ENCODE peak calls at places on chromosomes 1 and 21, in four cellular contexts. P is CD4-positive, CD25-positive, alpha-beta regulatory T cell; D is left lung; J is psoas muscle. X is an unnamed sample. For H3K36me3, the result is how much of the 10 kb centered on the place peaks cover.

GRCh38 chr21:25811186-25811585 is 76.4 kb downstream of the GABPA start:
- DNase-seq in D (no peak), J (no peak), P (no peak), X (no peak)

GRCh38 chr1:56537660-56538059 is 41.7 kb downstream of the PLPP3 start:
- DNase-seq in J (no peak), D (no peak), P (no peak), X (no peak)

GRCh38 chr1:7539772-7540175 is 231.3 kb upstream of the VAMP3 start:
- DNase-seq in D (peak), J (peak), P (no peak), X (peak)

GRCh38 chr1:168717906-168718891 is 10.8 kb downstream of the DPT start:
- DNase-seq in P (no peak), D (no peak), J (no peak), X (no peak)

GRCh38 chr21:37193676-37194075 is 73.5 kb downstream of the VPS26C start:
- DNase-seq in P (no peak), J (no peak), D (no peak), X (no peak)

GRCh38 chr1:9286556-9286955 is 6.1 kb upstream of the SPSB1 start:
- DNase-seq in P (no peak), J (peak), D (no peak), X (no peak)

GRCh38 chr21:42654179-42654912 is 925 bp downstream of the PDE9A start:
- DNase-seq in D (peak), P (peak), J (peak), X (no peak)

GRCh38 chr1:91613594-91613993 is 112.9 kb downstream of the CDC7 start:
- DNase-seq in D (no peak), J (no peak), P (no peak), X (no peak)

GRCh38 chr1:200867018-200867811 is 5.6 kb upstream of the GPR25 start:
- DNase-seq in D (no peak), J (no peak), P (no peak), X (no peak)

GRCh38 chr1:212774584-212774983 is 17.0 kb downstream of the NSL1 start:
- DNase-seq in P (no peak), D (no peak), J (no peak), X (no peak)

GRCh38 chr1:174892016-174892415 is 107.7 kb upstream of the CACYBP start:
- DNase-seq in P (no peak), D (peak), J (peak), X (no peak)

GRCh38 chr1:178665579-178665978 is 59.5 kb upstream of the RALGPS2 start:
- DNase-seq in P (no peak), J (no peak), D (no peak), X (no peak)

GRCh38 chr1:36156329-36157114 is 562 bp downstream of the MAP7D1 start:
- DNase-seq in P (peak), D (peak), J (peak), X (peak)

GRCh38 chr1:115499253-115499652 is 142.5 kb upstream of the VANGL1 start:
- DNase-seq in J (no peak), D (no peak), P (no peak), X (no peak)

GRCh38 chr1:228095161-228095560 is 8.0 kb downstream of the C1orf35 start:
- DNase-seq in D (no peak), P (no peak), J (peak), X (no peak)

GRCh38 chr21:35050348-35051286 is 1.5 kb upstream of the RUNX1 start:
- DNase-seq in P (no peak), D (no peak), J (no peak), X (peak)

GRCh38 chr1:25620211-25620610 is 3.6 kb downstream of the MAN1C1 start:
- DNase-seq in J (no peak), P (no peak), D (no peak), X (no peak)

GRCh38 chr1:88998716-88999115 is 6.3 kb upstream of the KYAT3 start:
- DNase-seq in P (peak), J (no peak), D (no peak), X (peak)

GRCh38 chr1:58815680-58816071 is 31.8 kb upstream of the JUN start:
- DNase-seq in P (no peak), D (no peak), J (no peak), X (peak)

GRCh38 chr1:11757047-11757446 is 4.9 kb upstream of the C1orf167 start:
- DNase-seq in D (no peak), J (no peak), P (no peak), X (no peak)

GRCh38 chr21:36976882-36977651 is 10.6 kb upstream of the HLCS start:
- DNase-seq in P (peak), J (no peak), D (no peak), X (peak)

GRCh38 chr1:65149391-65149729 is 1.4 kb downstream of the AK4 start:
- DNase-seq in P (no peak), J (no peak), D (no peak), X (no peak)

GRCh38 chr1:33436557-33437296 is 5.8 kb upstream of the PHC2 start:
- DNase-seq in P (no peak), J (no peak), D (no peak), X (no peak)

GRCh38 chr1:234238060-234238459 is 135.2 kb upstream of the COA6 start:
- DNase-seq in D (no peak), J (no peak), P (no peak), X (no peak)
- H3K36me3 ChIP-seq in D (under half), J (under half), P (under half), X (under half)

GRCh38 chr1:37161171-37161570 is 126.9 kb upstream of the GRIK3 start:
- DNase-seq in D (no peak), J (no peak), P (no peak), X (no peak)

GRCh38 chr1:37157634-37158033 is 123.3 kb upstream of the GRIK3 start:
- DNase-seq in P (no peak), J (peak), D (no peak), X (no peak)

GRCh38 chr1:37156646-37157045 is 122.3 kb upstream of the GRIK3 start:
- DNase-seq in J (no peak), P (no peak), D (no peak), X (peak)

GRCh38 chr1:37158113-37158749 is 123.9 kb upstream of the GRIK3 start:
- DNase-seq in J (no peak), D (no peak), P (no peak), X (no peak)

GRCh38 chr1:37159102-37159501 is 124.8 kb upstream of the GRIK3 start:
- DNase-seq in P (no peak), D (no peak), J (no peak), X (peak)
- H3K4me3 ChIP-seq in P (no peak), D (no peak), J (no peak), X (no peak)

GRCh38 chr1:86993269-86993985 is 79.0 kb downstream of the HS2ST1 start:
- DNase-seq in P (no peak), D (no peak), J (no peak), X (no peak)
- H3K36me3 ChIP-seq in P (under half), D (under half), J (under half), X (under half)

GRCh38 chr1:171486048-171486519 is 754 bp downstream of the PRRC2C start:
- DNase-seq in P (no peak), D (no peak), J (no peak), X (peak)

GRCh38 chr1:171484760-171485374 is 463 bp upstream of the PRRC2C start:
- DNase-seq in D (no peak), P (no peak), J (no peak), X (no peak)

GRCh38 chr1:171485375-171486047 is at the start of gene PRRC2C:
- DNase-seq in P (peak), J (peak), D (peak), X (peak)

GRCh38 chr1:171488190-171488929 is 3.0 kb downstream of the PRRC2C start:
- DNase-seq in J (no peak), P (no peak), D (no peak), X (no peak)

GRCh38 chr1:171487038-171487437 is 1.7 kb downstream of the PRRC2C start:
- DNase-seq in P (no peak), J (no peak), D (no peak), X (no peak)
- H3K4me3 ChIP-seq in P (peak), J (peak), D (peak), X (peak)

GRCh38 chr1:1758692-1759455 is 19.4 kb downstream of the NADK start:
- DNase-seq in D (peak), P (no peak), J (peak), X (no peak)
- H3K36me3 ChIP-seq in D (half or more), P (under half), J (under half), X (under half)

GRCh38 chr1:31701137-31701736 is 2.6 kb downstream of the COL16A1 start:
- DNase-seq in P (no peak), J (peak), D (peak), X (peak)

GRCh38 chr1:31705080-31705866 is 1.5 kb upstream of the COL16A1 start:
- DNase-seq in D (no peak), J (peak), P (no peak), X (peak)

GRCh38 chr1:31704261-31705079 is 653 bp upstream of the COL16A1 start:
- DNase-seq in D (no peak), P (no peak), J (no peak), X (no peak)

GRCh38 chr1:31702836-31703404 is 897 bp downstream of the COL16A1 start:
- DNase-seq in D (no peak), J (no peak), P (no peak), X (no peak)

DNA sequence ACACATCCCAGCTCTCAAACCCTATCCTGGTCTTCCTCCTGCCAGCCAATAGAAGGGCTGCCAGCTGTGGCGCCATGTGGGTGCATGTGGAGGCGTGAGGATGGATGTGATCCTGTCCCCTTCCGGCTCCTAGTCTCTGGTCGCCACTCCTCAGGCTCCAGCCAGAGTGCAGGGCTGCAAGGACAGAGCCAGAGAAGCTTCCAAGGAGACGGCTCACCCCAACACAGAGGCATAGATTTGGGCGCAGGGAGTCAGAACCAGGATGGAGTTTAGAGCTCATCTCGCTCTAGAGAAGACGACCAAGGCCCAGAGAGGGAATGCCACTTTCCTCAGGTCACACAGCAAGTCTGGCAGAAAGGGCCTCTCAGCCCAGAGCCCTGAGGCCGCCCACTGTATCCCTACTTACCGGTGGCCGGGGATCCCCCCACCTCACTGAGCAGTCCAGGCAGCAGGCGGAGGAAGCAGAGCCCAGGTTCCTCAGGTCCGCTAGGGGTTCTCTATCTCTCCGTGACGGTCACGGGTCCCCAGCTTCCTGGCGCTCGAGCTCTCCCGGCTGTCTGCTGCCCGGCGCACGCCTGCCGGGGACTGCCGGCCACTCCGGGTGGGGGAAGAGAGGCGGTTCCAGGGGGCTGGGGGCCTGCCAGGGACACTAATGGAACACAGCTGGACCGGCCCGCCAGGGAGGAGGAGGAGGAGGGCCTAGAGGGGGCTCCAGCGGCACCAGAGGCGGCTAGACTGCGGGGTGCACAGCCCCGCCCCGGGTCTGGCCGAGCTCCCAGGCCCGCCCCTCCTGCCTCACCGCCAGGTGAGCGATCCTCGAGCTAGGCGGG is at the start of gene COL16A1:
- DNase-seq in P (no peak), J (peak), D (no peak), X (no peak)
- H3K4me3 ChIP-seq in P (no peak), J (peak), D (peak), X (no peak)

GRCh38 chr21:46326110-46326703 is 2.3 kb downstream of the PCNT start:
- DNase-seq in P (no peak), D (peak), J (no peak), X (no peak)

GRCh38 chr21:46327711-46328110 is 3.8 kb downstream of the PCNT start:
- DNase-seq in D (peak), J (no peak), P (no peak), X (no peak)

GRCh38 chr21:46329796-46330195 is 5.8 kb downstream of the PCNT start:
- DNase-seq in D (no peak), P (no peak), J (no peak), X (no peak)

GRCh38 chr21:46325073-46325912 is 1.3 kb downstream of the PCNT start:
- DNase-seq in J (peak), D (peak), P (peak), X (peak)

GRCh38 chr21:46328151-46328550 is 4.2 kb downstream of the PCNT start:
- DNase-seq in P (no peak), D (peak), J (no peak), X (no peak)
- H3K36me3 ChIP-seq in P (under half), D (half or more), J (under half), X (under half)

DNA sequence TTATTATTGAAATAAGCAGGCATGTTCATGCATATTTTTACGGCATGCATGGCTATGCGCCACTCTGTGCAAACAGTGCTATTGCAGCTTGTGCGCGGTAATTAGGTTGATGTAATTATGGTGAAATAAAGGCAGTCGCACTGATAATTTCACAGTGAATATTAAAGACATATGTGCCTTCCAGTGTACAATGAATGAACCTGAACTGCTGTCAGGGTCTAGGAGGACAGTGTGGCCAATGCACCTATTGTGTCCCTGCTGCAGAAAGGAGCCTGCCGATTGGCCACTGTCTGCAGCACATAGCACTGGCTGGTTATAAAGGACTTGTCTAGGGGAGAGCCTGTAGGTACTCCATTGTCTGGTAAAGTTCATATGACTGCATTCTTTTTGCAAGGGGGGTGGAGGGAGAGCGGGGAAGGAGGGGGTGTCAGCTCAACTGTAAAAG is 340.4 kb downstream of the USP25 start:
- DNase-seq in D (no peak), J (no peak), P (no peak), X (no peak)
- H3K4me3 ChIP-seq in D (no peak), J (peak), P (no peak), X (no peak)